ENCODE peak calls at places on chromosomes 5 and 9, in six cellular contexts. A, Y, Z, J, C and H are unnamed samples.

GRCh38 chr5:96079962-96080361 is 118.3 kb upstream of the ELL2 start:
- DNase-seq in A (no peak), Y (no peak), Z (no peak), J (no peak), C (no peak), H (no peak)

GRCh38 chr5:137609122-137609521 is 110.0 kb upstream of the SPOCK1 start:
- DNase-seq in A (peak; percentile 6), Y (peak; percentile 59), Z (no peak), J (no peak), C (no peak), H (no peak)

GRCh38 chr5:154313360-154314017 is 123.0 kb downstream of the GALNT10 start:
- DNase-seq in A (no peak), Y (no peak), Z (no peak), J (no peak), C (no peak), H (no peak)

GRCh38 chr5:24110019-24110615 is 534.7 kb downstream of the CDH10 start:
- DNase-seq in A (no peak), Y (peak; percentile 72), Z (no peak), J (peak; percentile 2), C (peak; percentile 31), H (peak; percentile 31)

GRCh38 chr5:16737173-16737572 is 120.4 kb upstream of the RETREG1 start:
- DNase-seq in A (no peak), Y (no peak), Z (no peak), J (no peak), C (peak; percentile 41), H (peak; percentile 35)

GRCh38 chr5:14476791-14477435 is 104.7 kb upstream of the OTULINL start:
- DNase-seq in A (peak; percentile 90), Y (peak; percentile 92), Z (no peak), J (no peak), C (no peak), H (no peak)

GRCh38 chr5:116675628-116675910 is 100.9 kb upstream of the SEMA6A start:
- DNase-seq in A (no peak), Y (no peak), Z (no peak), J (no peak), C (no peak), H (no peak)

GRCh38 chr5:55231029-55231475 is 2.4 kb downstream of the CCNO start:
- DNase-seq in A (peak; percentile 30), Y (peak; percentile 9), Z (no peak), J (no peak), C (no peak), H (no peak)

GRCh38 chr9:33388110-33388994 is 14.0 kb downstream of the AQP7 start:
- DNase-seq in A (no peak), Y (no peak), Z (no peak), J (no peak), C (peak; percentile 27), H (no peak)

GRCh38 chr5:175544108-175544511 is 65.8 kb downstream of the SFXN1 start:
- DNase-seq in A (no peak), Y (no peak), Z (no peak), J (no peak), C (no peak), H (peak; percentile 76)

GRCh38 chr5:72503888-72504491 is 3.2 kb downstream of the ZNF366 start:
- DNase-seq in A (peak; percentile 44), Y (peak; percentile 79), Z (no peak), J (no peak), C (no peak), H (peak; percentile 34)

GRCh38 chr5:132666310-132667123 is 7.3 kb upstream of the IL4 start:
- DNase-seq in A (no peak), Y (no peak), Z (no peak), J (no peak), C (no peak), H (no peak)

GRCh38 chr5:96259211-96259772 is 173.8 kb downstream of the PCSK1 start:
- DNase-seq in A (peak; percentile 74), Y (peak; percentile 77), Z (no peak), J (no peak), C (no peak), H (peak; percentile 10)

GRCh38 chr5:109757490-109757889 is 67.8 kb downstream of the MAN2A1 start:
- DNase-seq in A (no peak), Y (no peak), Z (no peak), J (no peak), C (no peak), H (no peak)

GRCh38 chr9:79185866-79186265 is 385.9 kb upstream of the TLE4 start:
- DNase-seq in A (peak; percentile 73), Y (no peak), Z (no peak), J (no peak), C (no peak), H (no peak)

GRCh38 chr5:113102121-113102531 is 125.5 kb downstream of the DCP2 start:
- DNase-seq in A (peak; percentile 50), Y (no peak), Z (no peak), J (no peak), C (no peak), H (no peak)

GRCh38 chr5:133820516-133820915 is 147.9 kb downstream of the C5orf15 start:
- DNase-seq in A (no peak), Y (no peak), Z (no peak), J (no peak), C (no peak), H (no peak)

GRCh38 chr5:181189363-181189961 is 15.5 kb downstream of the TRIM7 start:
- DNase-seq in A (peak; percentile 30), Y (peak; percentile 33), Z (peak; percentile 54), J (no peak), C (peak; percentile 52), H (no peak)

GRCh38 chr9:129430940-129431693 is 189.8 kb downstream of the C9orf50 start:
- DNase-seq in A (no peak), Y (no peak), Z (no peak), J (no peak), C (no peak), H (no peak)

GRCh38 chr9:16661816-16662215 is 208.7 kb downstream of the BNC2 start:
- DNase-seq in A (no peak), Y (no peak), Z (no peak), J (no peak), C (no peak), H (no peak)

DNA sequence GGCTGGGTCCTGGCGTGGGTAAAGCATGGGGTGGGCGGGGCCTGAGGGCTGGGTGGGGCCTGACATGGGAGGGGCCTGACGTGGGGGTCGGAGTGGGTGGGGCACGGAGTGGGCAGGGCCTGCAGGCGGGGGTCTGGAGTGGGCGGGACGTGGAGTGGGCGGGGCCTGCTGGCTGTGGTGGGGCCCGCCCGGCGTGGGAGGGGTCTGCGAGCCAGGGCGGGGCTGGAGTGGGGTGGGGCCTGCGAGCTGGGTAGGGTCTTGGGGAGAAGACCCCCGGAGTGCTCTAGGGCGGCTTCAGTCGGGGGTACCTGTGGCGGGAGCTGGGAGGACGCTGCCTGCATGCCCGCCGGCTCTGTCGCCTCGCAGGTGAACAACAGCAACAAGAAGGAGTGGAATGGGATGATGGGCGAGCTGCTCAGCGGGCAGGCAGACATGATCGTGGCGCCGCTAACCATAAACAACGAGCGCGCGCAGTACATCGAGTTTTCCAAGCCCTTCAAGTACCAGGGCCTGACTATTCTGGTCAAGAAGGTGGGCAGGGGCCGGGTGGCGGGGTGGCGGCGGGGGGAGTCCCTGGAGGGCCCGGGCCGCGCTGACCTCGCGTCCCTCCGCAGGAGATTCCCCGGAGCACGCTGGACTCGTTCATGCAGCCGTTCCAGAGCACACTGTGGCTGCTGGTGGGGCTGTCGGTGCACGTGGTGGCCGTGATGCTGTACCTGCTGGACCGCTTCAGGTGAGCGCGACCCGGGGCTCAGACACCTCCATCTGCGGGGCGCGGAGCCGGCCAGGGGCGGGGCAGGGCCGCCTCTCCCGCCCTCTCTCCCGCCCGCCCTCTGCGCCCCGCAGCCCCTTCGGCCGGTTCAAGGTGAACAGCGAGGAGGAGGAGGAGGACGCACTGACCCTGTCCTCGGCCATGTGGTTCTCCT is 8.0 kb downstream of the LRRC26 start:
- DNase-seq in A (no peak), Y (no peak), Z (no peak), J (no peak), C (no peak), H (peak; percentile 21)
- H3K27me3 ChIP-seq in A (peaks cover 85% of the 10 kb centered on the region), Y (peaks cover 20% of the 10 kb centered on the region), Z (peaks cover 80% of the 10 kb centered on the region), J (peaks cover 27% of the 10 kb centered on the region), C (peaks cover 100% of the 10 kb centered on the region), H (peaks cover 19% of the 10 kb centered on the region)

GRCh38 chr5:107673368-107674136 is 2.8 kb upstream of the EFNA5 start:
- DNase-seq in A (peak; percentile 87), Y (peak; percentile 98), Z (peak; percentile 94), J (peak; percentile 82), C (peak; percentile 95), H (peak; percentile 96)
- H3K9ac ChIP-seq in A (peak overlapping the region; percentile 13), Y (peak overlapping the region; percentile 83), Z (peak overlapping the region; percentile 52), J (no peak overlapping the region), C (no peak overlapping the region), H (peak overlapping the region; percentile 80)

GRCh38 chr9:123364241-123364824 is 8.3 kb downstream of the CRB2 start:
- DNase-seq in A (peak; percentile 61), Y (no peak), Z (no peak), J (no peak), C (no peak), H (no peak)

GRCh38 chr9:123368023-123368422 is 12.0 kb downstream of the CRB2 start:
- DNase-seq in A (no peak), Y (no peak), Z (no peak), J (no peak), C (no peak), H (no peak)

GRCh38 chr9:123365881-123366528 is 10.0 kb downstream of the CRB2 start:
- DNase-seq in A (no peak), Y (no peak), Z (no peak), J (no peak), C (no peak), H (no peak)

GRCh38 chr9:123362856-123363255 is 6.9 kb downstream of the CRB2 start:
- DNase-seq in A (no peak), Y (no peak), Z (no peak), J (no peak), C (no peak), H (no peak)

DNA sequence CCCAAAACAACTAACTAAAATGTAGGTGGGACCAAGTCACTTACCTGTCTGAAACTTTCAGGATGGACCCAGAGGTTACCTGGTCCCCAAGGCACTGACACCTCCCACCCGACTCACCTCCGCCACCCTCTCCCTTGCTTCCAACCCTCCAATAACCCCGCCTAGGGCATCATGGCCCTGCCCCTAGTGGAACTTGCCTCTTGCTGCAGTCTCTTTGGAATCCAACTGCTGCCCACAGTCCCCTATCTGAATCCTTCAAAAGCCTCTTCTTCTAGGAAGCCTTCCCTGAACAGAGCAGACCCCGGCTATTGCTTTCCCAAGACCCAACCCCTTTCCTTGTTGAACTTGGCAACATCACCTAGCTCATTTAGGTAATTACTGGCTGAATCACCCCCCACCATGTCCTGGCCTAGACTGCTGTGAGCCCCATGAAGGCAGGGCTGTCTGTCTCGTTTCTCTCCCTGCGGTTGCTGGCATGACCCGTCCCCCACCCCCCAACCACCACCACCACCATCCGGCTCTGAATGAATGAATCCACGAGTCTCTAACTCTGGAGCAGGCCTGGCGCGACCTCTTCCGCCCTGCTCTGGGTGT is 9.4 kb downstream of the CRB2 start:
- DNase-seq in A (no peak), Y (no peak), Z (no peak), J (no peak), C (no peak), H (peak; percentile 76)
- H3K27me3 ChIP-seq in A (peaks cover 26% of the 10 kb centered on the region), Y (no peaks in the 10 kb centered on the region), Z (no peaks in the 10 kb centered on the region), J (no peaks in the 10 kb centered on the region), C (no peaks in the 10 kb centered on the region), H (no peaks in the 10 kb centered on the region)

GRCh38 chr5:123916331-123917121 is 404.5 kb downstream of the CSNK1G3 start:
- DNase-seq in A (peak; percentile 65), Y (peak; percentile 53), Z (no peak), J (no peak), C (no peak), H (no peak)
- H3K9ac ChIP-seq in A (no peak overlapping the region), Y (no peak overlapping the region), Z (no peak overlapping the region), J (no peak overlapping the region), C (no peak overlapping the region), H (no peak overlapping the region)